ENCODE peak calls at places on chromosome 22, in nine cellular contexts. One of them, this sample, is unnamed. For H3K9me3, the result is how much of the 10 kb centered on the place peaks cover.

GRCh38 chr22:41565403-41566054 is 4.7 kb downstream of the CSDC2 start:
- DNase-seq in fibroblast of lung: peak
- DNase-seq in neuronal stem cell: no peak
- DNase-seq in mesenchymal stem cell: peak
- DNase-seq in lower lobe of right lung: no peak
- DNase-seq in HCT116: peak
- DNase-seq in gastrocnemius medialis: peak
- DNase-seq in IMR-90: peak
- DNase-seq in thoracic aorta: no peak
- DNase-seq in this sample: no peak

GRCh38 chr22:31829505-31829904 is 75.7 kb downstream of the DEPDC5 start:
- DNase-seq in fibroblast of lung: peak
- DNase-seq in neuronal stem cell: no peak
- DNase-seq in mesenchymal stem cell: peak
- DNase-seq in lower lobe of right lung: no peak
- DNase-seq in HCT116: peak
- DNase-seq in gastrocnemius medialis: no peak
- DNase-seq in IMR-90: peak
- DNase-seq in thoracic aorta: no peak
- DNase-seq in this sample: no peak

GRCh38 chr22:28910575-28911278 is 27.4 kb downstream of the ZNRF3 start:
- DNase-seq in fibroblast of lung: no peak
- DNase-seq in neuronal stem cell: no peak
- DNase-seq in mesenchymal stem cell: no peak
- DNase-seq in lower lobe of right lung: no peak
- DNase-seq in HCT116: no peak
- DNase-seq in gastrocnemius medialis: no peak
- DNase-seq in IMR-90: no peak
- DNase-seq in thoracic aorta: no peak
- DNase-seq in this sample: no peak

GRCh38 chr22:26589367-26589844 is 526 bp downstream of the TPST2 start:
- DNase-seq in fibroblast of lung: peak
- DNase-seq in neuronal stem cell: peak
- DNase-seq in mesenchymal stem cell: peak
- DNase-seq in lower lobe of right lung: peak
- DNase-seq in HCT116: no peak
- DNase-seq in gastrocnemius medialis: no peak
- DNase-seq in IMR-90: peak
- DNase-seq in thoracic aorta: no peak
- DNase-seq in this sample: peak

GRCh38 chr22:46801826-46802607 is 39.6 kb downstream of the TBC1D22A start:
- DNase-seq in fibroblast of lung: no peak
- DNase-seq in neuronal stem cell: no peak
- DNase-seq in mesenchymal stem cell: no peak
- DNase-seq in lower lobe of right lung: peak
- DNase-seq in HCT116: no peak
- DNase-seq in gastrocnemius medialis: no peak
- DNase-seq in IMR-90: no peak
- DNase-seq in thoracic aorta: no peak
- DNase-seq in this sample: no peak

GRCh38 chr22:50571264-50572175 is 6.7 kb downstream of the CPT1B start:
- DNase-seq in fibroblast of lung: no peak
- DNase-seq in neuronal stem cell: no peak
- DNase-seq in mesenchymal stem cell: no peak
- DNase-seq in lower lobe of right lung: peak
- DNase-seq in HCT116: no peak
- DNase-seq in gastrocnemius medialis: peak
- DNase-seq in IMR-90: no peak
- DNase-seq in thoracic aorta: no peak
- DNase-seq in this sample: no peak

GRCh38 chr22:39185601-39186012 is 33.1 kb upstream of the CBX7 start:
- DNase-seq in fibroblast of lung: peak
- DNase-seq in neuronal stem cell: no peak
- DNase-seq in mesenchymal stem cell: peak
- DNase-seq in lower lobe of right lung: peak
- DNase-seq in HCT116: no peak
- DNase-seq in gastrocnemius medialis: no peak
- DNase-seq in IMR-90: peak
- DNase-seq in thoracic aorta: no peak
- DNase-seq in this sample: no peak

GRCh38 chr22:22343603-22344276 is 99.2 kb downstream of the VPREB1 start:
- DNase-seq in fibroblast of lung: no peak
- DNase-seq in neuronal stem cell: no peak
- DNase-seq in mesenchymal stem cell: no peak
- DNase-seq in lower lobe of right lung: no peak
- DNase-seq in HCT116: no peak
- DNase-seq in gastrocnemius medialis: no peak
- DNase-seq in IMR-90: no peak
- DNase-seq in thoracic aorta: no peak
- DNase-seq in this sample: no peak

GRCh38 chr22:18042685-18043084 is 18.3 kb upstream of the MICAL3 start:
- DNase-seq in fibroblast of lung: no peak
- DNase-seq in neuronal stem cell: no peak
- DNase-seq in mesenchymal stem cell: peak
- DNase-seq in lower lobe of right lung: no peak
- DNase-seq in HCT116: no peak
- DNase-seq in gastrocnemius medialis: peak
- DNase-seq in IMR-90: no peak
- DNase-seq in thoracic aorta: no peak
- DNase-seq in this sample: no peak

GRCh38 chr22:28750471-28750881 is 8.6 kb downstream of the HSCB start:
- DNase-seq in fibroblast of lung: peak
- DNase-seq in neuronal stem cell: no peak
- DNase-seq in mesenchymal stem cell: no peak
- DNase-seq in lower lobe of right lung: no peak
- DNase-seq in HCT116: no peak
- DNase-seq in gastrocnemius medialis: no peak
- DNase-seq in IMR-90: peak
- DNase-seq in thoracic aorta: no peak
- DNase-seq in this sample: no peak

GRCh38 chr22:36175892-36176291 is 15.3 kb upstream of the APOL3 start:
- DNase-seq in fibroblast of lung: no peak
- DNase-seq in neuronal stem cell: no peak
- DNase-seq in mesenchymal stem cell: no peak
- DNase-seq in lower lobe of right lung: no peak
- DNase-seq in HCT116: no peak
- DNase-seq in gastrocnemius medialis: no peak
- DNase-seq in IMR-90: no peak
- DNase-seq in thoracic aorta: no peak
- DNase-seq in this sample: no peak

GRCh38 chr22:28077166-28077565 is 158.1 kb upstream of the PITPNB start:
- DNase-seq in fibroblast of lung: no peak
- DNase-seq in neuronal stem cell: no peak
- DNase-seq in mesenchymal stem cell: no peak
- DNase-seq in lower lobe of right lung: no peak
- DNase-seq in HCT116: no peak
- DNase-seq in gastrocnemius medialis: no peak
- DNase-seq in IMR-90: no peak
- DNase-seq in thoracic aorta: no peak
- DNase-seq in this sample: no peak

GRCh38 chr22:40128989-40129388 is 48.7 kb upstream of the TNRC6B start:
- DNase-seq in fibroblast of lung: no peak
- DNase-seq in neuronal stem cell: no peak
- DNase-seq in mesenchymal stem cell: no peak
- DNase-seq in lower lobe of right lung: no peak
- DNase-seq in HCT116: no peak
- DNase-seq in gastrocnemius medialis: no peak
- DNase-seq in IMR-90: no peak
- DNase-seq in thoracic aorta: no peak
- DNase-seq in this sample: no peak

GRCh38 chr22:41445171-41446056 is 1.2 kb downstream of the TOB2 start:
- DNase-seq in fibroblast of lung: no peak
- DNase-seq in neuronal stem cell: peak
- DNase-seq in mesenchymal stem cell: peak
- DNase-seq in lower lobe of right lung: peak
- DNase-seq in HCT116: no peak
- DNase-seq in gastrocnemius medialis: peak
- DNase-seq in IMR-90: no peak
- DNase-seq in thoracic aorta: no peak
- DNase-seq in this sample: no peak

GRCh38 chr22:39471421-39472141 is 14.8 kb downstream of the MGAT3 start:
- DNase-seq in fibroblast of lung: peak
- DNase-seq in neuronal stem cell: no peak
- DNase-seq in mesenchymal stem cell: peak
- DNase-seq in lower lobe of right lung: no peak
- DNase-seq in HCT116: no peak
- DNase-seq in gastrocnemius medialis: no peak
- DNase-seq in IMR-90: peak
- DNase-seq in thoracic aorta: no peak
- DNase-seq in this sample: no peak

GRCh38 chr22:30348837-30349236 is 7.9 kb downstream of the SF3A1 start:
- DNase-seq in fibroblast of lung: no peak
- DNase-seq in neuronal stem cell: no peak
- DNase-seq in mesenchymal stem cell: no peak
- DNase-seq in lower lobe of right lung: no peak
- DNase-seq in HCT116: no peak
- DNase-seq in gastrocnemius medialis: no peak
- DNase-seq in IMR-90: no peak
- DNase-seq in thoracic aorta: no peak
- DNase-seq in this sample: no peak

GRCh38 chr22:30301995-30302809 is 12.9 kb upstream of the CASTOR1 start:
- DNase-seq in fibroblast of lung: peak
- DNase-seq in neuronal stem cell: no peak
- DNase-seq in mesenchymal stem cell: peak
- DNase-seq in lower lobe of right lung: peak
- DNase-seq in HCT116: no peak
- DNase-seq in gastrocnemius medialis: no peak
- DNase-seq in IMR-90: peak
- DNase-seq in thoracic aorta: no peak
- DNase-seq in this sample: no peak

GRCh38 chr22:33888821-33889220 is 31.5 kb downstream of the LARGE1 start:
- DNase-seq in fibroblast of lung: no peak
- DNase-seq in neuronal stem cell: no peak
- DNase-seq in mesenchymal stem cell: no peak
- DNase-seq in lower lobe of right lung: no peak
- DNase-seq in HCT116: no peak
- DNase-seq in gastrocnemius medialis: no peak
- DNase-seq in IMR-90: no peak
- DNase-seq in thoracic aorta: no peak
- DNase-seq in this sample: no peak
- H3K9me3 ChIP-seq in fibroblast of lung: under half
- H3K9me3 ChIP-seq in neuronal stem cell: under half
- H3K9me3 ChIP-seq in mesenchymal stem cell: under half
- H3K9me3 ChIP-seq in lower lobe of right lung: under half
- H3K9me3 ChIP-seq in HCT116: under half
- H3K9me3 ChIP-seq in gastrocnemius medialis: under half
- H3K9me3 ChIP-seq in IMR-90: under half
- H3K9me3 ChIP-seq in thoracic aorta: under half
- H3K9me3 ChIP-seq in this sample: under half

GRCh38 chr22:49464024-49464423 is 363.6 kb downstream of the BRD1 start:
- DNase-seq in fibroblast of lung: no peak
- DNase-seq in neuronal stem cell: no peak
- DNase-seq in mesenchymal stem cell: no peak
- DNase-seq in lower lobe of right lung: no peak
- DNase-seq in HCT116: no peak
- DNase-seq in gastrocnemius medialis: no peak
- DNase-seq in IMR-90: no peak
- DNase-seq in thoracic aorta: no peak
- DNase-seq in this sample: no peak
- H3K9me3 ChIP-seq in fibroblast of lung: under half
- H3K9me3 ChIP-seq in neuronal stem cell: under half
- H3K9me3 ChIP-seq in mesenchymal stem cell: under half
- H3K9me3 ChIP-seq in lower lobe of right lung: under half
- H3K9me3 ChIP-seq in HCT116: under half
- H3K9me3 ChIP-seq in gastrocnemius medialis: under half
- H3K9me3 ChIP-seq in IMR-90: half or more
- H3K9me3 ChIP-seq in thoracic aorta: under half
- H3K9me3 ChIP-seq in this sample: under half

GRCh38 chr22:45381348-45381747 is 32.1 kb downstream of the SMC1B start:
- DNase-seq in fibroblast of lung: no peak
- DNase-seq in neuronal stem cell: no peak
- DNase-seq in mesenchymal stem cell: no peak
- DNase-seq in lower lobe of right lung: no peak
- DNase-seq in HCT116: no peak
- DNase-seq in gastrocnemius medialis: no peak
- DNase-seq in IMR-90: no peak
- DNase-seq in thoracic aorta: no peak
- DNase-seq in this sample: no peak

GRCh38 chr22:45376703-45377102 is 36.7 kb downstream of the SMC1B start:
- DNase-seq in fibroblast of lung: no peak
- DNase-seq in neuronal stem cell: no peak
- DNase-seq in mesenchymal stem cell: no peak
- DNase-seq in lower lobe of right lung: no peak
- DNase-seq in HCT116: no peak
- DNase-seq in gastrocnemius medialis: peak
- DNase-seq in IMR-90: no peak
- DNase-seq in thoracic aorta: no peak
- DNase-seq in this sample: no peak

GRCh38 chr22:45376009-45376408 is 37.4 kb downstream of the SMC1B start:
- DNase-seq in fibroblast of lung: no peak
- DNase-seq in neuronal stem cell: no peak
- DNase-seq in mesenchymal stem cell: no peak
- DNase-seq in lower lobe of right lung: no peak
- DNase-seq in HCT116: no peak
- DNase-seq in gastrocnemius medialis: no peak
- DNase-seq in IMR-90: no peak
- DNase-seq in thoracic aorta: no peak
- DNase-seq in this sample: no peak
- H3K9me3 ChIP-seq in fibroblast of lung: under half
- H3K9me3 ChIP-seq in neuronal stem cell: under half
- H3K9me3 ChIP-seq in mesenchymal stem cell: under half
- H3K9me3 ChIP-seq in lower lobe of right lung: under half
- H3K9me3 ChIP-seq in HCT116: under half
- H3K9me3 ChIP-seq in gastrocnemius medialis: under half
- H3K9me3 ChIP-seq in IMR-90: under half
- H3K9me3 ChIP-seq in thoracic aorta: under half
- H3K9me3 ChIP-seq in this sample: under half

GRCh38 chr22:48889887-48890692 is 937.6 kb downstream of the BRD1 start:
- DNase-seq in fibroblast of lung: no peak
- DNase-seq in neuronal stem cell: no peak
- DNase-seq in mesenchymal stem cell: no peak
- DNase-seq in lower lobe of right lung: peak
- DNase-seq in HCT116: no peak
- DNase-seq in gastrocnemius medialis: no peak
- DNase-seq in IMR-90: no peak
- DNase-seq in thoracic aorta: no peak
- DNase-seq in this sample: no peak

GRCh38 chr22:48891688-48892380 is 935.8 kb downstream of the BRD1 start:
- DNase-seq in fibroblast of lung: no peak
- DNase-seq in neuronal stem cell: no peak
- DNase-seq in mesenchymal stem cell: no peak
- DNase-seq in lower lobe of right lung: no peak
- DNase-seq in HCT116: no peak
- DNase-seq in gastrocnemius medialis: no peak
- DNase-seq in IMR-90: no peak
- DNase-seq in thoracic aorta: no peak
- DNase-seq in this sample: no peak

GRCh38 chr22:48889209-48889830 is 938.4 kb downstream of the BRD1 start:
- DNase-seq in fibroblast of lung: no peak
- DNase-seq in neuronal stem cell: no peak
- DNase-seq in mesenchymal stem cell: no peak
- DNase-seq in lower lobe of right lung: peak
- DNase-seq in HCT116: no peak
- DNase-seq in gastrocnemius medialis: no peak
- DNase-seq in IMR-90: no peak
- DNase-seq in thoracic aorta: no peak
- DNase-seq in this sample: no peak

GRCh38 chr22:48892571-48893287 is 934.9 kb downstream of the BRD1 start:
- DNase-seq in fibroblast of lung: no peak
- DNase-seq in neuronal stem cell: no peak
- DNase-seq in mesenchymal stem cell: no peak
- DNase-seq in lower lobe of right lung: no peak
- DNase-seq in HCT116: no peak
- DNase-seq in gastrocnemius medialis: no peak
- DNase-seq in IMR-90: no peak
- DNase-seq in thoracic aorta: no peak
- DNase-seq in this sample: no peak

GRCh38 chr22:48890693-48891554 is 936.7 kb downstream of the BRD1 start:
- DNase-seq in fibroblast of lung: no peak
- DNase-seq in neuronal stem cell: no peak
- DNase-seq in mesenchymal stem cell: no peak
- DNase-seq in lower lobe of right lung: peak
- DNase-seq in HCT116: no peak
- DNase-seq in gastrocnemius medialis: no peak
- DNase-seq in IMR-90: no peak
- DNase-seq in thoracic aorta: no peak
- DNase-seq in this sample: no peak
- H3K9me3 ChIP-seq in fibroblast of lung: under half
- H3K9me3 ChIP-seq in neuronal stem cell: under half
- H3K9me3 ChIP-seq in mesenchymal stem cell: under half
- H3K9me3 ChIP-seq in lower lobe of right lung: under half
- H3K9me3 ChIP-seq in HCT116: under half
- H3K9me3 ChIP-seq in gastrocnemius medialis: under half
- H3K9me3 ChIP-seq in IMR-90: half or more
- H3K9me3 ChIP-seq in thoracic aorta: under half
- H3K9me3 ChIP-seq in this sample: under half

This sample was measured in T-helper 17 cell.